ENCODE peak calls at places on chromosome 18, in eight cellular contexts. One of them, this sample, is unnamed.

GRCh38 chr18:36247036-36247435 is 50.5 kb upstream of the FHOD3 start:
- DNase-seq in heart right ventricle: no peak
- DNase-seq in prostate gland: no peak
- DNase-seq in uterus: no peak
- DNase-seq in stimulated activated CD4-positive, alpha-beta T cell treated with anti-CD3 and anti-CD28 coated beads, Interleukin-1b, Interleukin-23, amount 100 ng/mL, for 24 hours: no peak
- DNase-seq in effector memory CD8-positive, alpha-beta T cell: no peak
- DNase-seq in iPS DF 6.9: no peak
- DNase-seq in stimulated activated CD8-positive, alpha-beta memory T cell treated with anti-CD3 and anti-CD28 coated beads, Interleukin-15, amount 100 ng/mL, for 1 hour: no peak
- DNase-seq in this sample: no peak

GRCh38 chr18:79547413-79548076 is 132.1 kb upstream of the CTDP1 start:
- DNase-seq in uterus: peak; percentile 10
- DNase-seq in heart right ventricle: no peak
- DNase-seq in prostate gland: no peak
- DNase-seq in stimulated activated CD8-positive, alpha-beta memory T cell treated with anti-CD3 and anti-CD28 coated beads, Interleukin-15, amount 100 ng/mL, for 1 hour: no peak
- DNase-seq in stimulated activated CD4-positive, alpha-beta T cell treated with anti-CD3 and anti-CD28 coated beads, Interleukin-1b, Interleukin-23, amount 100 ng/mL, for 24 hours: no peak
- DNase-seq in effector memory CD8-positive, alpha-beta T cell: no peak
- DNase-seq in iPS DF 6.9: no peak
- DNase-seq in this sample: no peak

GRCh38 chr18:11323359-11323819 is 174.0 kb upstream of the PIEZO2 start:
- DNase-seq in stimulated activated CD4-positive, alpha-beta T cell treated with anti-CD3 and anti-CD28 coated beads, Interleukin-1b, Interleukin-23, amount 100 ng/mL, for 24 hours: no peak
- DNase-seq in iPS DF 6.9: no peak
- DNase-seq in heart right ventricle: no peak
- DNase-seq in uterus: no peak
- DNase-seq in effector memory CD8-positive, alpha-beta T cell: no peak
- DNase-seq in stimulated activated CD8-positive, alpha-beta memory T cell treated with anti-CD3 and anti-CD28 coated beads, Interleukin-15, amount 100 ng/mL, for 1 hour: no peak
- DNase-seq in prostate gland: no peak
- DNase-seq in this sample: no peak

GRCh38 chr18:50651334-50651733 is 91.4 kb downstream of the MAPK4 start:
- DNase-seq in stimulated activated CD4-positive, alpha-beta T cell treated with anti-CD3 and anti-CD28 coated beads, Interleukin-1b, Interleukin-23, amount 100 ng/mL, for 24 hours: no peak
- DNase-seq in heart right ventricle: no peak
- DNase-seq in effector memory CD8-positive, alpha-beta T cell: no peak
- DNase-seq in uterus: no peak
- DNase-seq in iPS DF 6.9: no peak
- DNase-seq in stimulated activated CD8-positive, alpha-beta memory T cell treated with anti-CD3 and anti-CD28 coated beads, Interleukin-15, amount 100 ng/mL, for 1 hour: no peak
- DNase-seq in prostate gland: no peak
- DNase-seq in this sample: no peak

GRCh38 chr18:49757513-49758262 is 55.6 kb downstream of the ACAA2 start:
- DNase-seq in uterus: no peak
- DNase-seq in prostate gland: no peak
- DNase-seq in effector memory CD8-positive, alpha-beta T cell: no peak
- DNase-seq in stimulated activated CD8-positive, alpha-beta memory T cell treated with anti-CD3 and anti-CD28 coated beads, Interleukin-15, amount 100 ng/mL, for 1 hour: no peak
- DNase-seq in iPS DF 6.9: no peak
- DNase-seq in stimulated activated CD4-positive, alpha-beta T cell treated with anti-CD3 and anti-CD28 coated beads, Interleukin-1b, Interleukin-23, amount 100 ng/mL, for 24 hours: no peak
- DNase-seq in heart right ventricle: no peak
- DNase-seq in this sample: no peak

GRCh38 chr18:26747131-26747475 is 118.4 kb downstream of the AQP4 start:
- DNase-seq in effector memory CD8-positive, alpha-beta T cell: no peak
- DNase-seq in uterus: no peak
- DNase-seq in prostate gland: no peak
- DNase-seq in heart right ventricle: no peak
- DNase-seq in stimulated activated CD4-positive, alpha-beta T cell treated with anti-CD3 and anti-CD28 coated beads, Interleukin-1b, Interleukin-23, amount 100 ng/mL, for 24 hours: no peak
- DNase-seq in stimulated activated CD8-positive, alpha-beta memory T cell treated with anti-CD3 and anti-CD28 coated beads, Interleukin-15, amount 100 ng/mL, for 1 hour: no peak
- DNase-seq in iPS DF 6.9: no peak
- DNase-seq in this sample: no peak

GRCh38 chr18:43805646-43806194 is 528.4 kb upstream of the SYT4 start:
- DNase-seq in uterus: no peak
- DNase-seq in iPS DF 6.9: no peak
- DNase-seq in heart right ventricle: no peak
- DNase-seq in stimulated activated CD8-positive, alpha-beta memory T cell treated with anti-CD3 and anti-CD28 coated beads, Interleukin-15, amount 100 ng/mL, for 1 hour: no peak
- DNase-seq in stimulated activated CD4-positive, alpha-beta T cell treated with anti-CD3 and anti-CD28 coated beads, Interleukin-1b, Interleukin-23, amount 100 ng/mL, for 24 hours: no peak
- DNase-seq in effector memory CD8-positive, alpha-beta T cell: no peak
- DNase-seq in prostate gland: no peak
- DNase-seq in this sample: no peak

GRCh38 chr18:49725809-49726514 is 87.4 kb downstream of the ACAA2 start:
- DNase-seq in stimulated activated CD4-positive, alpha-beta T cell treated with anti-CD3 and anti-CD28 coated beads, Interleukin-1b, Interleukin-23, amount 100 ng/mL, for 24 hours: no peak
- DNase-seq in heart right ventricle: peak; percentile 55
- DNase-seq in uterus: peak; percentile 69
- DNase-seq in effector memory CD8-positive, alpha-beta T cell: no peak
- DNase-seq in stimulated activated CD8-positive, alpha-beta memory T cell treated with anti-CD3 and anti-CD28 coated beads, Interleukin-15, amount 100 ng/mL, for 1 hour: no peak
- DNase-seq in prostate gland: no peak
- DNase-seq in iPS DF 6.9: peak; percentile 63
- DNase-seq in this sample: no peak

GRCh38 chr18:35835838-35836237 is 136.6 kb upstream of the RMP24 start:
- DNase-seq in prostate gland: no peak
- DNase-seq in uterus: no peak
- DNase-seq in effector memory CD8-positive, alpha-beta T cell: no peak
- DNase-seq in stimulated activated CD4-positive, alpha-beta T cell treated with anti-CD3 and anti-CD28 coated beads, Interleukin-1b, Interleukin-23, amount 100 ng/mL, for 24 hours: no peak
- DNase-seq in iPS DF 6.9: no peak
- DNase-seq in stimulated activated CD8-positive, alpha-beta memory T cell treated with anti-CD3 and anti-CD28 coated beads, Interleukin-15, amount 100 ng/mL, for 1 hour: no peak
- DNase-seq in heart right ventricle: no peak
- DNase-seq in this sample: no peak

GRCh38 chr18:36211612-36212065 is 24.3 kb downstream of the MOCOS start:
- DNase-seq in effector memory CD8-positive, alpha-beta T cell: no peak
- DNase-seq in prostate gland: no peak
- DNase-seq in heart right ventricle: no peak
- DNase-seq in uterus: no peak
- DNase-seq in stimulated activated CD8-positive, alpha-beta memory T cell treated with anti-CD3 and anti-CD28 coated beads, Interleukin-15, amount 100 ng/mL, for 1 hour: no peak
- DNase-seq in iPS DF 6.9: no peak
- DNase-seq in stimulated activated CD4-positive, alpha-beta T cell treated with anti-CD3 and anti-CD28 coated beads, Interleukin-1b, Interleukin-23, amount 100 ng/mL, for 24 hours: no peak
- DNase-seq in this sample: no peak

GRCh38 chr18:3449702-3450357 is at the start of gene TGIF1:
- DNase-seq in stimulated activated CD4-positive, alpha-beta T cell treated with anti-CD3 and anti-CD28 coated beads, Interleukin-1b, Interleukin-23, amount 100 ng/mL, for 24 hours: peak; percentile 29
- DNase-seq in heart right ventricle: peak; percentile 77
- DNase-seq in prostate gland: peak; percentile 93
- DNase-seq in effector memory CD8-positive, alpha-beta T cell: no peak
- DNase-seq in iPS DF 6.9: no peak
- DNase-seq in stimulated activated CD8-positive, alpha-beta memory T cell treated with anti-CD3 and anti-CD28 coated beads, Interleukin-15, amount 100 ng/mL, for 1 hour: peak; percentile 4
- DNase-seq in uterus: peak; percentile 85
- DNase-seq in this sample: peak; percentile 52

GRCh38 chr18:25076980-25077780 is 274.8 kb downstream of the ZNF521 start:
- DNase-seq in prostate gland: no peak
- DNase-seq in stimulated activated CD8-positive, alpha-beta memory T cell treated with anti-CD3 and anti-CD28 coated beads, Interleukin-15, amount 100 ng/mL, for 1 hour: no peak
- DNase-seq in stimulated activated CD4-positive, alpha-beta T cell treated with anti-CD3 and anti-CD28 coated beads, Interleukin-1b, Interleukin-23, amount 100 ng/mL, for 24 hours: no peak
- DNase-seq in iPS DF 6.9: no peak
- DNase-seq in uterus: no peak
- DNase-seq in heart right ventricle: no peak
- DNase-seq in effector memory CD8-positive, alpha-beta T cell: no peak
- DNase-seq in this sample: no peak

GRCh38 chr18:48801728-48802542 is 148.8 kb downstream of the SMAD7 start:
- DNase-seq in heart right ventricle: no peak
- DNase-seq in iPS DF 6.9: no peak
- DNase-seq in stimulated activated CD4-positive, alpha-beta T cell treated with anti-CD3 and anti-CD28 coated beads, Interleukin-1b, Interleukin-23, amount 100 ng/mL, for 24 hours: no peak
- DNase-seq in uterus: peak; percentile 3
- DNase-seq in prostate gland: no peak
- DNase-seq in stimulated activated CD8-positive, alpha-beta memory T cell treated with anti-CD3 and anti-CD28 coated beads, Interleukin-15, amount 100 ng/mL, for 1 hour: no peak
- DNase-seq in effector memory CD8-positive, alpha-beta T cell: no peak
- DNase-seq in this sample: no peak

GRCh38 chr18:62625019-62625418 is 90.3 kb upstream of the PHLPP1 start:
- DNase-seq in iPS DF 6.9: no peak
- DNase-seq in heart right ventricle: peak; percentile 51
- DNase-seq in uterus: no peak
- DNase-seq in prostate gland: no peak
- DNase-seq in stimulated activated CD4-positive, alpha-beta T cell treated with anti-CD3 and anti-CD28 coated beads, Interleukin-1b, Interleukin-23, amount 100 ng/mL, for 24 hours: no peak
- DNase-seq in effector memory CD8-positive, alpha-beta T cell: no peak
- DNase-seq in stimulated activated CD8-positive, alpha-beta memory T cell treated with anti-CD3 and anti-CD28 coated beads, Interleukin-15, amount 100 ng/mL, for 1 hour: no peak
- DNase-seq in this sample: no peak

GRCh38 chr18:32441536-32441935 is 29.1 kb downstream of the GAREM1 start:
- DNase-seq in stimulated activated CD8-positive, alpha-beta memory T cell treated with anti-CD3 and anti-CD28 coated beads, Interleukin-15, amount 100 ng/mL, for 1 hour: no peak
- DNase-seq in iPS DF 6.9: no peak
- DNase-seq in uterus: no peak
- DNase-seq in effector memory CD8-positive, alpha-beta T cell: no peak
- DNase-seq in prostate gland: no peak
- DNase-seq in stimulated activated CD4-positive, alpha-beta T cell treated with anti-CD3 and anti-CD28 coated beads, Interleukin-1b, Interleukin-23, amount 100 ng/mL, for 24 hours: no peak
- DNase-seq in heart right ventricle: no peak
- DNase-seq in this sample: no peak

GRCh38 chr18:46071894-46072867 is at the start of gene PSTPIP2:
- DNase-seq in stimulated activated CD4-positive, alpha-beta T cell treated with anti-CD3 and anti-CD28 coated beads, Interleukin-1b, Interleukin-23, amount 100 ng/mL, for 24 hours: peak; percentile 50
- DNase-seq in uterus: peak; percentile 58
- DNase-seq in iPS DF 6.9: peak; percentile 25
- DNase-seq in stimulated activated CD8-positive, alpha-beta memory T cell treated with anti-CD3 and anti-CD28 coated beads, Interleukin-15, amount 100 ng/mL, for 1 hour: peak; percentile 30
- DNase-seq in effector memory CD8-positive, alpha-beta T cell: peak; percentile 60
- DNase-seq in heart right ventricle: peak; percentile 59
- DNase-seq in prostate gland: peak; percentile 64
- DNase-seq in this sample: peak; percentile 36

GRCh38 chr18:23565916-23566547 is 20.3 kb downstream of the NPC1 start:
- DNase-seq in effector memory CD8-positive, alpha-beta T cell: no peak
- DNase-seq in uterus: no peak
- DNase-seq in iPS DF 6.9: no peak
- DNase-seq in stimulated activated CD8-positive, alpha-beta memory T cell treated with anti-CD3 and anti-CD28 coated beads, Interleukin-15, amount 100 ng/mL, for 1 hour: no peak
- DNase-seq in heart right ventricle: no peak
- DNase-seq in prostate gland: no peak
- DNase-seq in stimulated activated CD4-positive, alpha-beta T cell treated with anti-CD3 and anti-CD28 coated beads, Interleukin-1b, Interleukin-23, amount 100 ng/mL, for 24 hours: no peak
- DNase-seq in this sample: no peak

GRCh38 chr18:22432672-22433137 is 15.0 kb upstream of the CTAGE1 start:
- DNase-seq in prostate gland: no peak
- DNase-seq in iPS DF 6.9: no peak
- DNase-seq in effector memory CD8-positive, alpha-beta T cell: no peak
- DNase-seq in stimulated activated CD4-positive, alpha-beta T cell treated with anti-CD3 and anti-CD28 coated beads, Interleukin-1b, Interleukin-23, amount 100 ng/mL, for 24 hours: no peak
- DNase-seq in stimulated activated CD8-positive, alpha-beta memory T cell treated with anti-CD3 and anti-CD28 coated beads, Interleukin-15, amount 100 ng/mL, for 1 hour: no peak
- DNase-seq in heart right ventricle: peak; percentile 80
- DNase-seq in uterus: peak; percentile 81
- DNase-seq in this sample: no peak

GRCh38 chr18:25726278-25726677 is 364.1 kb downstream of the SS18 start:
- DNase-seq in stimulated activated CD4-positive, alpha-beta T cell treated with anti-CD3 and anti-CD28 coated beads, Interleukin-1b, Interleukin-23, amount 100 ng/mL, for 24 hours: no peak
- DNase-seq in iPS DF 6.9: no peak
- DNase-seq in stimulated activated CD8-positive, alpha-beta memory T cell treated with anti-CD3 and anti-CD28 coated beads, Interleukin-15, amount 100 ng/mL, for 1 hour: no peak
- DNase-seq in uterus: no peak
- DNase-seq in effector memory CD8-positive, alpha-beta T cell: no peak
- DNase-seq in heart right ventricle: no peak
- DNase-seq in prostate gland: no peak
- DNase-seq in this sample: no peak

GRCh38 chr18:63346031-63346430 is 21.0 kb downstream of the KDSR start:
- DNase-seq in prostate gland: peak; percentile 81
- DNase-seq in stimulated activated CD4-positive, alpha-beta T cell treated with anti-CD3 and anti-CD28 coated beads, Interleukin-1b, Interleukin-23, amount 100 ng/mL, for 24 hours: no peak
- DNase-seq in iPS DF 6.9: no peak
- DNase-seq in heart right ventricle: peak; percentile 70
- DNase-seq in uterus: peak; percentile 36
- DNase-seq in effector memory CD8-positive, alpha-beta T cell: no peak
- DNase-seq in stimulated activated CD8-positive, alpha-beta memory T cell treated with anti-CD3 and anti-CD28 coated beads, Interleukin-15, amount 100 ng/mL, for 1 hour: no peak
- DNase-seq in this sample: no peak

GRCh38 chr18:8151176-8151575 is 458.1 kb upstream of the RAB12 start:
- DNase-seq in effector memory CD8-positive, alpha-beta T cell: no peak
- DNase-seq in uterus: no peak
- DNase-seq in stimulated activated CD8-positive, alpha-beta memory T cell treated with anti-CD3 and anti-CD28 coated beads, Interleukin-15, amount 100 ng/mL, for 1 hour: no peak
- DNase-seq in iPS DF 6.9: no peak
- DNase-seq in stimulated activated CD4-positive, alpha-beta T cell treated with anti-CD3 and anti-CD28 coated beads, Interleukin-1b, Interleukin-23, amount 100 ng/mL, for 24 hours: no peak
- DNase-seq in heart right ventricle: no peak
- DNase-seq in prostate gland: no peak
- DNase-seq in this sample: no peak

GRCh38 chr18:77115461-77115907 is 17.1 kb downstream of the MBP start:
- DNase-seq in heart right ventricle: no peak
- DNase-seq in prostate gland: no peak
- DNase-seq in iPS DF 6.9: no peak
- DNase-seq in stimulated activated CD4-positive, alpha-beta T cell treated with anti-CD3 and anti-CD28 coated beads, Interleukin-1b, Interleukin-23, amount 100 ng/mL, for 24 hours: no peak
- DNase-seq in uterus: no peak
- DNase-seq in stimulated activated CD8-positive, alpha-beta memory T cell treated with anti-CD3 and anti-CD28 coated beads, Interleukin-15, amount 100 ng/mL, for 1 hour: no peak
- DNase-seq in effector memory CD8-positive, alpha-beta T cell: no peak
- DNase-seq in this sample: no peak

GRCh38 chr18:10562773-10563160 is 36.9 kb downstream of the NAPG start:
- DNase-seq in effector memory CD8-positive, alpha-beta T cell: no peak
- DNase-seq in prostate gland: no peak
- DNase-seq in heart right ventricle: no peak
- DNase-seq in uterus: no peak
- DNase-seq in iPS DF 6.9: no peak
- DNase-seq in stimulated activated CD8-positive, alpha-beta memory T cell treated with anti-CD3 and anti-CD28 coated beads, Interleukin-15, amount 100 ng/mL, for 1 hour: no peak
- DNase-seq in stimulated activated CD4-positive, alpha-beta T cell treated with anti-CD3 and anti-CD28 coated beads, Interleukin-1b, Interleukin-23, amount 100 ng/mL, for 24 hours: no peak
- DNase-seq in this sample: no peak

GRCh38 chr18:45670281-45670962 is 53.6 kb upstream of the SLC14A1 start:
- DNase-seq in effector memory CD8-positive, alpha-beta T cell: peak; percentile 47
- DNase-seq in stimulated activated CD8-positive, alpha-beta memory T cell treated with anti-CD3 and anti-CD28 coated beads, Interleukin-15, amount 100 ng/mL, for 1 hour: no peak
- DNase-seq in iPS DF 6.9: no peak
- DNase-seq in prostate gland: no peak
- DNase-seq in stimulated activated CD4-positive, alpha-beta T cell treated with anti-CD3 and anti-CD28 coated beads, Interleukin-1b, Interleukin-23, amount 100 ng/mL, for 24 hours: peak; percentile 43
- DNase-seq in heart right ventricle: peak; percentile 17
- DNase-seq in uterus: no peak
- DNase-seq in this sample: no peak

GRCh38 chr18:13376298-13376840 is 157.8 kb downstream of the LDLRAD4 start:
- DNase-seq in prostate gland: no peak
- DNase-seq in heart right ventricle: no peak
- DNase-seq in stimulated activated CD8-positive, alpha-beta memory T cell treated with anti-CD3 and anti-CD28 coated beads, Interleukin-15, amount 100 ng/mL, for 1 hour: no peak
- DNase-seq in uterus: no peak
- DNase-seq in effector memory CD8-positive, alpha-beta T cell: no peak
- DNase-seq in iPS DF 6.9: no peak
- DNase-seq in stimulated activated CD4-positive, alpha-beta T cell treated with anti-CD3 and anti-CD28 coated beads, Interleukin-1b, Interleukin-23, amount 100 ng/mL, for 24 hours: no peak
- DNase-seq in this sample: no peak

GRCh38 chr18:57792741-57793629 is 10.1 kb downstream of the ATP8B1 start:
- DNase-seq in effector memory CD8-positive, alpha-beta T cell: no peak
- DNase-seq in heart right ventricle: no peak
- DNase-seq in uterus: no peak
- DNase-seq in iPS DF 6.9: no peak
- DNase-seq in prostate gland: no peak
- DNase-seq in stimulated activated CD8-positive, alpha-beta memory T cell treated with anti-CD3 and anti-CD28 coated beads, Interleukin-15, amount 100 ng/mL, for 1 hour: no peak
- DNase-seq in stimulated activated CD4-positive, alpha-beta T cell treated with anti-CD3 and anti-CD28 coated beads, Interleukin-1b, Interleukin-23, amount 100 ng/mL, for 24 hours: no peak
- DNase-seq in this sample: no peak